ENCODE peak calls at places on chromosome 2, in ten cellular contexts. R is MCF 10A, F is right lobe of liver, G is HT1080, P is spleen, K is EH, J is brain microvascular endothelial cell, W is adrenal gland, U is NCI-H69, V is kidney glomerular epithelial cell. L is an unnamed sample.

GRCh38 chr2:219969508-219969907 is 342.1 kb downstream of the SLC4A3 start:
- DNase-seq in R (peak), F (no peak), G (peak), P (no peak), K (peak), J (no peak), W (no peak), U (no peak), V (no peak), L (peak)

GRCh38 chr2:127901339-127902072 is 15.8 kb upstream of the AMMECR1L start:
- DNase-seq in R (no peak), F (peak), G (no peak), P (peak), K (no peak), J (peak), W (peak), U (no peak), V (no peak), L (no peak)

GRCh38 chr2:240840435-240841060 is 20.5 kb upstream of the KIF1A start:
- DNase-seq in R (peak), F (peak), G (peak), P (no peak), K (peak), J (peak), W (peak), U (peak), V (peak), L (peak)

GRCh38 chr2:218884519-218884918 is 3.9 kb downstream of the WNT10A start:
- DNase-seq in R (no peak), F (no peak), G (no peak), P (no peak), K (no peak), J (no peak), W (no peak), U (no peak), V (no peak), L (no peak)

GRCh38 chr2:181970160-181970794 is 15.4 kb upstream of the PPP1R1C start:
- DNase-seq in R (no peak), F (no peak), G (no peak), P (no peak), K (no peak), J (no peak), W (no peak), U (no peak), V (no peak), L (no peak)

GRCh38 chr2:145186303-145186702 is 666.4 kb upstream of the ZEB2 start:
- DNase-seq in R (no peak), F (no peak), G (no peak), P (no peak), K (peak), J (no peak), W (no peak), U (no peak), V (no peak), L (no peak)

GRCh38 chr2:186820303-186820702 is 28.7 kb downstream of the ZSWIM2 start:
- DNase-seq in R (no peak), F (no peak), G (peak), P (no peak), K (peak), J (no peak), W (no peak), U (no peak), V (no peak), L (no peak)

GRCh38 chr2:97926936-97927335 is 68.8 kb downstream of the TMEM131 start:
- DNase-seq in R (no peak), F (no peak), G (no peak), P (no peak), K (no peak), J (no peak), W (no peak), U (no peak), V (no peak), L (no peak)

L was measured in foreskin keratinocyte.